ENCODE peak calls at places on chromosome 11, in seven cellular contexts. E is tibial artery; D is GM23248; X is CD4-positive, CD25-positive, alpha-beta regulatory T cell; I is heart left ventricle; M is heart right ventricle; A is uterus. O is an unnamed sample.

GRCh38 chr11:117996058-117996457 is 9.9 kb downstream of the IL10RA start:
- DNase-seq in E (no peak), X (no peak), D (no peak), A (no peak), I (no peak), M (no peak), O (no peak)

GRCh38 chr11:64571410-64572091 is 19.5 kb upstream of the SLC22A12 start:
- DNase-seq in I (no peak), E (peak; percentile 53), X (no peak), A (no peak), M (no peak), D (peak; percentile 58), O (no peak)

GRCh38 chr11:44149651-44150050 is 54.2 kb downstream of the EXT2 start:
- DNase-seq in M (no peak), A (no peak), X (no peak), E (no peak), D (peak; percentile 10), I (no peak), O (no peak)

GRCh38 chr11:110362916-110363574 is 66.6 kb upstream of the RDX start:
- DNase-seq in D (no peak), M (peak; percentile 20), A (no peak), E (no peak), X (no peak), I (peak; percentile 36), O (no peak)

GRCh38 chr11:106473089-106473722 is 395.7 kb downstream of the AASDHPPT start:
- DNase-seq in A (no peak), I (no peak), M (no peak), E (no peak), X (no peak), D (peak; percentile 39), O (no peak)

GRCh38 chr11:113951487-113951886 is 23.4 kb upstream of the HTR3A start:
- DNase-seq in E (no peak), A (no peak), D (no peak), X (no peak), I (no peak), M (no peak), O (no peak)

GRCh38 chr11:86508604-86509471 is 134.2 kb downstream of the CCDC81 start:
- DNase-seq in A (no peak), X (no peak), D (peak; percentile 66), M (no peak), I (no peak), E (no peak), O (no peak)

GRCh38 chr11:8261316-8261715 is 2.4 kb downstream of the LMO1 start:
- DNase-seq in E (no peak), D (no peak), A (no peak), X (no peak), M (no peak), I (no peak), O (no peak)

GRCh38 chr11:282171-282570 is 4.0 kb downstream of the NLRP6 start:
- DNase-seq in A (no peak), I (no peak), M (no peak), E (peak; percentile 55), D (no peak), X (no peak), O (no peak)

GRCh38 chr11:35043933-35044332 is 95.0 kb upstream of the CD44 start:
- DNase-seq in D (no peak), A (no peak), X (no peak), I (peak; percentile 36), E (no peak), M (no peak), O (no peak)

GRCh38 chr11:35040221-35040942 is 98.6 kb upstream of the CD44 start:
- DNase-seq in A (no peak), I (no peak), E (no peak), D (peak; percentile 85), M (no peak), X (peak; percentile 91), O (peak; percentile 87)

GRCh38 chr11:35042906-35043305 is 96.1 kb upstream of the CD44 start:
- DNase-seq in I (no peak), D (no peak), X (no peak), M (no peak), E (no peak), A (no peak), O (no peak)

GRCh38 chr11:35041070-35041554 is 97.9 kb upstream of the CD44 start:
- DNase-seq in D (no peak), X (peak; percentile 31), A (no peak), I (no peak), M (no peak), E (no peak), O (no peak)

DNA sequence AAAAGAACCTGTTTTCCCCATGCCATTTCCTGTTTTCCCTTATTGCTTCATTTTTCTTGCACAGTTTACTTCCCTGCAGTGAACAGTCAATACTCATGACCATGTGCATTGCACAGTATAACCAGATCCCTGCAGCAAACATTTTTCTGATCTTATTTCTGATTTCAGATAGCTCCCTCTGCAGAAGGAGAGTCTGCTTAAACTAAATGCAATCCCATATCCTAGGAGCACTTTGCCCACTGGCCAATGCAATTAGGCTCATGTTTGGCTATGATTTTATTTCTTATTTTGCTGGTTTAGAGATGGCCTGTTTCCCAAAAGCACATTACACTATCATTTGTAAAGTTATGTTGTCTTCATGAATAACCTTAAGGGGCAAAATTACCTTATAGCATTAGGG is 96.7 kb upstream of the CD44 start:
- DNase-seq in I (no peak), X (no peak), A (no peak), M (no peak), E (no peak), D (no peak), O (no peak)
- H3K9me3 ChIP-seq in I (no peaks in the 10 kb centered on the region), X (no peaks in the 10 kb centered on the region), A (no peaks in the 10 kb centered on the region), M (no peaks in the 10 kb centered on the region), E (no peaks in the 10 kb centered on the region), D (no peaks in the 10 kb centered on the region), O (no peaks in the 10 kb centered on the region)

GRCh38 chr11:70644343-70645060 is 246.2 kb downstream of the CTTN start:
- DNase-seq in D (no peak), E (no peak), X (no peak), M (no peak), A (no peak), I (no peak), O (no peak)
- H3K9me3 ChIP-seq in D (no peaks in the 10 kb centered on the region), E (no peaks in the 10 kb centered on the region), X (no peaks in the 10 kb centered on the region), M (no peaks in the 10 kb centered on the region), A (no peaks in the 10 kb centered on the region), I (no peaks in the 10 kb centered on the region), O (no peaks in the 10 kb centered on the region)

DNA sequence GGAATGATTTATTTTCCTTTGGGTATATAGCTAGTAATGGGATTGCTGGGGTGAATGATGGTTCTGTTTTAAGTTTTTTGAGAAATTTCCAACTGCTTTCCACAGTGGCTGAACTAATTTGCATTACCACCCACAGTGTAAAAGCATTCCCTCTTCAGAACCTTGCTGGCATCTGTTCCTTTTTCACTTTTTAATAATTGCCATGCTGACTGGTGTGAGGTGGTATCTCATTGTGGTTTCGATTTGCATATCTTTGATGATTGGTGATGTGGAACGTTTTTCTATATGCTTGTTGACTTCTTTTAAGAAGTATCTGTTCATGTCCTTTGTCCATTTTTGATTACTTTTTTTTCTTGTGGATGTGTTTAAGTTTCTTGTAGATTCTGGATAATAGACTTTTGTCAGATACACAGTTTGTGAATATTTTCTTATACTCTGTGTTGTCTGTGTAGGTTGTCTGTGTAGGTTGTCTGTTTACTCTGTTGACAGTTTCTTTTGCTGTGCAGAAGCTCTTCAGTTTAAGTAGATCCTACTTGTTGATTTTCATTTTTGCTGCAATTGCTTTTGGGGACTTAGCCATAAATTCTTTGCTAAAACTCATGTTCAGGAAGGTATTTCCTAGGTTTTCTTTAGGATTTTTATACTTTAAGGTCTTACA is 291.8 kb upstream of the DDI1 start:
- DNase-seq in X (no peak), A (no peak), E (no peak), I (no peak), M (no peak), D (no peak), O (no peak)
- H3K9me3 ChIP-seq in X (no peaks in the 10 kb centered on the region), A (no peaks in the 10 kb centered on the region), E (no peaks in the 10 kb centered on the region), I (peaks cover 8% of the 10 kb centered on the region), M (peaks cover 28% of the 10 kb centered on the region), D (no peaks in the 10 kb centered on the region), O (no peaks in the 10 kb centered on the region)

DNA sequence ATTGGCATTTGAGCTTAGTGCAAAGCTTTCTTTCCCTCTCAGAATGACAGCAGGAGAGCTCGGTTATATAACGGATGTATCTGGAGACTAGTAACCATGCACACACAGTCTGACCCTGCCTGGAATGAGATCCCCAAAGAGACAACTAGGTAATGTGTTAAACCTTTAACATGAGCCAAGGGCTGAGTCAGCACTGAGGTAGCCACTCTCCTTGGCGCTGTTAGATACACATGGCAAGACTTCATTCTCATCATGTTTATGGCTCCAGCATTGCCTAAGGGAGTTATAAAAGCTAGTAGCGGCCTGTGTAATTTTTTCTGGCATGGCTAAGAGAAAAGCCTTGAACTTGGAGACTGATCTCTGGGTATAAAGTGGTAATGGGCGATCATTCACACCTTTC is 779.6 kb upstream of the LRRC4C start:
- DNase-seq in M (no peak), A (no peak), X (no peak), E (no peak), I (no peak), D (peak; percentile 17), O (no peak)
- H3K9me3 ChIP-seq in M (no peaks in the 10 kb centered on the region), A (no peaks in the 10 kb centered on the region), X (no peaks in the 10 kb centered on the region), E (no peaks in the 10 kb centered on the region), I (no peaks in the 10 kb centered on the region), D (no peaks in the 10 kb centered on the region), O (no peaks in the 10 kb centered on the region)

DNA sequence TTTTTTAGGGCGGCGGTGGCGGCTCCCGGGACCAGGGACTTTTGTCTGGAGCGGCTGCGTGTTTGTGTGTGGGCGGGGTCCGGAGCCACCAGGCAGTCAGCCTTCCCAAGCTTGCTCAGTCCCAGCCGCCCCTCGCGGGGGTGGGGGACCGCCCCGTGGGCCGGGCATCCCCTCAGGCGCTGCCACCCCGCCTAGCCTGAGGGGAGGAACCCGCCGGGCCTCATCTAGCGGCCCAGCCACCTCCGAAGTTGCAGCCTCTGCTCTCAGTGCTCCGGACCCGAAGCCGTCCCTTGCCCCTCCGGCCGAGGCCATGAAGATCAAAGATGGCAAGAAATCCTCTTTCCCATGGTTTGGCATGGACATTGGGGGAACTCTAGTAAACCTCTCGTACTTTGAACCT is 235.2 kb downstream of the OR4C45 start:
- DNase-seq in X (no peak), I (no peak), M (no peak), D (no peak), A (no peak), E (no peak), O (no peak)
- H3K9me3 ChIP-seq in X (no peaks in the 10 kb centered on the region), I (no peaks in the 10 kb centered on the region), M (no peaks in the 10 kb centered on the region), D (no peaks in the 10 kb centered on the region), A (no peaks in the 10 kb centered on the region), E (no peaks in the 10 kb centered on the region), O (no peaks in the 10 kb centered on the region)

GRCh38 chr11:94315664-94316063 is 11.3 kb downstream of the IZUMO1R start:
- DNase-seq in I (no peak), X (no peak), A (peak; percentile 54), E (no peak), M (no peak), D (peak; percentile 24), O (no peak)

GRCh38 chr11:94309757-94310156 is 5.4 kb downstream of the IZUMO1R start:
- DNase-seq in D (no peak), E (no peak), M (no peak), X (no peak), I (no peak), A (no peak), O (no peak)

GRCh38 chr11:94310191-94310875 is 6.0 kb downstream of the IZUMO1R start:
- DNase-seq in M (no peak), E (no peak), X (no peak), A (no peak), D (no peak), I (no peak), O (no peak)

GRCh38 chr11:94312339-94312738 is 8.0 kb downstream of the IZUMO1R start:
- DNase-seq in M (no peak), E (no peak), A (no peak), I (no peak), X (no peak), D (no peak), O (no peak)

GRCh38 chr11:94314064-94314463 is 9.7 kb downstream of the IZUMO1R start:
- DNase-seq in E (no peak), I (no peak), A (no peak), M (no peak), D (no peak), X (no peak), O (no peak)
- H3K9me3 ChIP-seq in E (no peaks in the 10 kb centered on the region), I (no peaks in the 10 kb centered on the region), A (no peaks in the 10 kb centered on the region), M (no peaks in the 10 kb centered on the region), D (no peaks in the 10 kb centered on the region), X (no peaks in the 10 kb centered on the region), O (no peaks in the 10 kb centered on the region)